ENCODE peak calls at places on chromosome 9, in five cellular contexts. B is HCT116, D is colonic mucosa, O is fibroblast of lung, Q is astrocyte. P is an unnamed sample. For H3K9me3, the result is how much of the 10 kb centered on the place peaks cover.

GRCh38 chr9:28801144-28801799 is 1228.0 kb upstream of the C9orf72 start:
- DNase-seq in B (no peak), D (no peak), O (peak), Q (peak), P (no peak)

GRCh38 chr9:10366171-10366779 is 246.5 kb downstream of the PTPRD start:
- DNase-seq in B (peak), D (peak), O (peak), Q (peak), P (no peak)

GRCh38 chr9:97313746-97314145 is 6.3 kb downstream of the CCDC180 start:
- DNase-seq in B (no peak), D (no peak), O (no peak), Q (no peak), P (no peak)

GRCh38 chr9:1071730-1072129 is 21.6 kb downstream of the DMRT2 start:
- DNase-seq in B (no peak), D (peak), O (no peak), Q (no peak), P (no peak)

GRCh38 chr9:89579741-89580395 is 24.9 kb upstream of the GADD45G start:
- DNase-seq in B (no peak), D (no peak), O (no peak), Q (no peak), P (no peak)

GRCh38 chr9:126860757-126861466 is 473 bp downstream of the ZBTB34 start:
- DNase-seq in B (no peak), D (peak), O (peak), Q (no peak), P (no peak)

GRCh38 chr9:14097215-14097614 is 216.7 kb downstream of the NFIB start:
- DNase-seq in B (no peak), D (no peak), O (peak), Q (peak), P (no peak)

GRCh38 chr9:123998970-123999621 is 12.5 kb upstream of the LHX2 start:
- DNase-seq in B (no peak), D (no peak), O (no peak), Q (no peak), P (no peak)

GRCh38 chr9:87816041-87816440 is 66.6 kb upstream of the SPATA31E1 start:
- DNase-seq in B (no peak), D (no peak), O (peak), Q (no peak), P (no peak)

GRCh38 chr9:34010979-34011378 is 37.7 kb downstream of the UBAP2 start:
- DNase-seq in B (peak), D (no peak), O (peak), Q (no peak), P (no peak)

GRCh38 chr9:101477214-101477613 is 41.6 kb upstream of the ALDOB start:
- DNase-seq in B (no peak), D (no peak), O (peak), Q (no peak), P (no peak)

GRCh38 chr9:34197280-34197679 is 18.4 kb downstream of the UBAP1 start:
- DNase-seq in B (no peak), D (no peak), O (no peak), Q (no peak), P (no peak)

GRCh38 chr9:125759812-125760134 is 12.6 kb downstream of the PBX3 start:
- DNase-seq in B (no peak), D (no peak), O (peak), Q (no peak), P (no peak)

GRCh38 chr9:116506685-116507084 is 180.4 kb upstream of the TRIM32 start:
- DNase-seq in B (no peak), D (no peak), O (peak), Q (peak), P (no peak)

GRCh38 chr9:110712955-110713354 is 44.4 kb downstream of the MUSK start:
- DNase-seq in B (no peak), D (no peak), O (no peak), Q (no peak), P (no peak)

GRCh38 chr9:132587484-132587858 is 5.1 kb downstream of the BARHL1 start:
- DNase-seq in B (no peak), D (no peak), O (no peak), Q (no peak), P (no peak)

GRCh38 chr9:132586830-132587483 is 4.6 kb downstream of the BARHL1 start:
- DNase-seq in B (no peak), D (no peak), O (no peak), Q (no peak), P (no peak)

GRCh38 chr9:132584616-132585560 is 2.5 kb downstream of the BARHL1 start:
- DNase-seq in B (no peak), D (no peak), O (peak), Q (peak), P (no peak)

GRCh38 chr9:132588098-132588497 is 5.7 kb downstream of the BARHL1 start:
- DNase-seq in B (no peak), D (no peak), O (no peak), Q (no peak), P (no peak)

GRCh38 chr9:132585954-132586829 is 3.8 kb downstream of the BARHL1 start:
- DNase-seq in B (no peak), D (no peak), O (no peak), Q (no peak), P (no peak)
- H3K4me3 ChIP-seq in B (no peak), D (no peak), O (no peak), Q (no peak), P (no peak)

GRCh38 chr9:115264333-115264732 is 146.4 kb upstream of the TNC start:
- DNase-seq in B (no peak), D (no peak), O (peak), Q (peak), P (no peak)

GRCh38 chr9:115261656-115262081 is 143.7 kb upstream of the TNC start:
- DNase-seq in B (no peak), D (no peak), O (peak), Q (peak), P (no peak)

GRCh38 chr9:115263731-115264130 is 145.8 kb upstream of the TNC start:
- DNase-seq in B (no peak), D (no peak), O (peak), Q (peak), P (no peak)

GRCh38 chr9:115262952-115263351 is 145.0 kb upstream of the TNC start:
- DNase-seq in B (no peak), D (no peak), O (peak), Q (peak), P (no peak)

GRCh38 chr9:115262477-115262876 is 144.5 kb upstream of the TNC start:
- DNase-seq in B (peak), D (peak), O (peak), Q (peak), P (peak)
- H3K27ac ChIP-seq in B (no peak), D (no peak), O (peak), Q (peak), P (no peak)

DNA sequence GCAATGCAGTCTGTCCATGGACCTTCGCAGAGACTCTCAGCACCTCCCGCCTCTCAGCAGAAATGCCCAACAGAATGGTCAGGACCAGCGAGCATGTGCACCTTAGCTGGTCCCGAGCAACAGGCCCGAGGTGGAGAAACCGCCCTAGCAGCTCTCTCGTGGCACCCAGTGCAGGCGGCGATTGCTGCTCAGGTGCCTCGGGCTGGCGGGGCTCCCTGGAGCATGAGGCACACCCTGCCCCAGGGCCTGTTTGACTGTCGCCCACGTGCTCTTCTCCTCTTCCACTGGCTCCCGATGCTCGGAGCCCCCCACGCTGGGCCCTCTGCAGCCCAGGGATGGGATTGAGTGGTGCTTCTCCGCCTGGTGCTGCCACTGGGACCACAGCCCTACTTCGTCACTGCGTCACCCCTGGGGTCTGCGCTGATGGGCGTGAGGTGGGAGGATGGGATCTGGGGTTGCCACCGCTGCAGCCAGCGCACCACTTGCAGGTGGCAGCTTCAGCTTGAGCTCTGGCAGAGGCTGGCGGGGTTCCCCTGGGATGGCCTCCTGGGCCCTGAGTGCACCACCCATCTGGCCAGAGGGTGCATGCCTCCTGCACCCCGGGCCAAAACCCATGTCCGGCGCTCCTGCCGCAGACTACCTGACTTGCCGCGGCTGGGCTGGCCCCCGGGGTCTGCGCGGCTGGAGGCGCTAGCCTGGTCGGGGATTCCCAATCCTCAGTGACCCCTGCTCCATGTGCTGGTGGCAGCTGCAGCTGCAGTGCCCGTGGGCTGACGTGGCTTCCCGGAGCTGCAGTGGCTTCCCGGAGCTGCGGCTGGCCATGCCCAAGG is 244.2 kb downstream of the FOXD4L6 start:
- DNase-seq in B (no peak), D (no peak), O (no peak), Q (no peak), P (no peak)
- H3K9me3 ChIP-seq in B (under half), D (under half), O (under half), Q (under half), P (under half)

DNA sequence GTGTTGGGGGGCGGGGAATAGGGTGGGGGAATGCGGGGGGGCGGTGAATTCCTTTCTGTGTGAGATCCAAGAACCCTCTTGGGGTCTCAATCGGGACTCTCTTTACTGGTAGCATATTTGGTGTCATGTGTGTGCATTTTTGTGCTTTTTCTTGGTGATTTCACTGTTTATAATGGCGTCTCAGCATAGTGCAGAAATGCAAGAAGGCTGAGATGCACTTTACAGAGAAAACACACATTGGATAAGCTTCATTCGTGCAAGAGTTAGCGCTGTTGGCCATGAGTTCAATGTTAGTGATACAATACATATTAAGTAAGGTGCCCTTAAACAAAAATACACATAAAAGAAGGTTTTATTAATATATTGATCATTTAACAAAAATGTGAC is 771 bp upstream of the ENTPD8 start:
- DNase-seq in B (no peak), D (no peak), O (no peak), Q (no peak), P (no peak)
- H3K4me3 ChIP-seq in B (peak), D (peak), O (no peak), Q (no peak), P (no peak)

DNA sequence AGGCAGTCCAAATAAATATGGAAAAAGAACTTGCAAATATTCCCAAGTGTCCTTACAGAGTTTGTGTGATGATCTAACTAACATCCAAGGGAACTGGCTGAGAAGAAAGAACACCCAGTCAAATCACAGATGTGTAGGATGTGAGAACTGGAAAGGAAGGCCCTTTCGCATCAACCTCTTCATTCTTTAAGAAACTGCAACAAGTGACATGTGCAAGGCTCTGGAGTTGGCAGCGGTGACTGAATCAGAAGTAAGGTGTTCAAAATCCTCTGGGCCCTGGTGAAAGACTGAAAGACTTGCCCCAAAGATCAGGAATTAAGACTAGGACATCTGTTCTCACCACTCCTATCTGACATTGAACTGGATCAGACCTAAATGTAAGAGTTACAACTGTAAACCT is 88.7 kb downstream of the RAPGEF1 start:
- DNase-seq in B (no peak), D (no peak), O (no peak), Q (no peak), P (no peak)
- H3K27ac ChIP-seq in B (no peak), D (no peak), O (peak), Q (no peak), P (no peak)

GRCh38 chr9:135916998-135917397 is 9.7 kb upstream of the CAMSAP1 start:
- DNase-seq in B (no peak), D (no peak), O (no peak), Q (no peak), P (no peak)
- H3K9me3 ChIP-seq in B (under half), D (under half), O (under half), Q (under half), P (half or more)

GRCh38 chr9:85884236-85884635 is 56.7 kb upstream of the NAA35 start:
- DNase-seq in B (no peak), D (no peak), O (no peak), Q (no peak), P (no peak)
- H3K4me3 ChIP-seq in B (no peak), D (no peak), O (no peak), Q (no peak), P (no peak)

DNA sequence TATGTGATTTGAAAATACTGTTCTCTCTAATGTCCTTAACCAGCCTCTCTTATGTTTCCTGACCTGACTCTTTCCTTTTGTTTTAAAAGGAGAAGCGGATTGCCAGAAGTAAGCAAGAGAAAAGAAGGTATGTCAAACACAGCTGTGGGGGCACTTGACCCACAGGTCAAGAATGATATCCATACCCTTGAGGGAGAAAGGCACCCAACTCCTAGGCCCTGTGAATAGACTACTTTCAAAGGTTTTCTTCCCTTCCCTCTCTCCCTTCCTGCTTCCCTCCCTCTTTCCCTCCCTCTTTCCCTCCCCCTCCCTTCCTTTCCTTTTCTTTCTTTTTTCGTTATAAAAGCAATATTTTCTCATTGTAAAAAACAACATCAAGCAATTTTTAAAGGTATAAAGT is 306.8 kb downstream of the TRPM3 start:
- DNase-seq in B (no peak), D (no peak), O (no peak), Q (no peak), P (no peak)
- H3K27ac ChIP-seq in B (no peak), D (no peak), O (no peak), Q (no peak), P (no peak)

DNA sequence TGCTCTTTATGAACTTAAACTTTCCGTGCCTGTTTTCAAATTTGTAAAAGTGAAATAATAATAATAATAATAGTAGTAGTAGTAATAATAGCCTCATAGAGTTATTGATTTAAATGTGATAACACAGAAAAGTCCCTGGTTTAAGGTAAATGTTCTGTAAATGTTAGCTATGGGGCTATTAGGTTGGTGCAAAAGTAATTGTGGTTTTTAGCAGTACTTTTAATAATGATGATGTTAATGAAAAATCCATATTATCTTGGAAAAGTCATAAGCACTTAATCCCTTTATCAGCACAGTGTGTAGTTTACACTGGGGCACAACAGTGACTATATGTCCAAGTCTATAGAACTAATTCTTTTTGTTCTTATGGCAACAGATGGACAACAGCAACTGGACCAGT is at the start of gene OR1Q1:
- DNase-seq in B (no peak), D (no peak), O (no peak), Q (no peak), P (no peak)
- H3K9me3 ChIP-seq in B (under half), D (under half), O (under half), Q (under half), P (under half)